ENCODE peak calls at places on chromosome 21, in eight cellular contexts. One of them, this sample, is unnamed.

GRCh38 chr21:40016667-40017066 is 149.4 kb downstream of the PCP4 start:
- DNase-seq in nephron progenitor cell: no peak
- DNase-seq in hepatocyte: no peak
- DNase-seq in AG10803: no peak
- DNase-seq in progenitor cell of endocrine pancreas: no peak
- DNase-seq in endothelial cell: no peak
- DNase-seq in body of pancreas: no peak
- DNase-seq in astrocyte of the spinal cord: no peak
- DNase-seq in this sample: no peak

GRCh38 chr21:16040601-16041000 is 310.8 kb downstream of the USP25 start:
- DNase-seq in endothelial cell: no peak
- DNase-seq in progenitor cell of endocrine pancreas: no peak
- DNase-seq in body of pancreas: no peak
- DNase-seq in astrocyte of the spinal cord: peak; percentile 16
- DNase-seq in hepatocyte: no peak
- DNase-seq in AG10803: no peak
- DNase-seq in nephron progenitor cell: no peak
- DNase-seq in this sample: no peak

GRCh38 chr21:43340491-43341348 is 86.2 kb downstream of the SIK1 start:
- DNase-seq in astrocyte of the spinal cord: peak; percentile 89
- DNase-seq in nephron progenitor cell: no peak
- DNase-seq in progenitor cell of endocrine pancreas: no peak
- DNase-seq in endothelial cell: no peak
- DNase-seq in body of pancreas: no peak
- DNase-seq in hepatocyte: peak; percentile 91
- DNase-seq in AG10803: peak; percentile 76
- DNase-seq in this sample: no peak

GRCh38 chr21:44376606-44377005 is 23.2 kb downstream of the TRPM2 start:
- DNase-seq in AG10803: no peak
- DNase-seq in nephron progenitor cell: no peak
- DNase-seq in hepatocyte: no peak
- DNase-seq in progenitor cell of endocrine pancreas: no peak
- DNase-seq in endothelial cell: no peak
- DNase-seq in astrocyte of the spinal cord: no peak
- DNase-seq in body of pancreas: no peak
- DNase-seq in this sample: no peak

GRCh38 chr21:39083377-39084008 is 99.8 kb downstream of the PSMG1 start:
- DNase-seq in hepatocyte: peak; percentile 68
- DNase-seq in progenitor cell of endocrine pancreas: no peak
- DNase-seq in astrocyte of the spinal cord: no peak
- DNase-seq in body of pancreas: no peak
- DNase-seq in endothelial cell: no peak
- DNase-seq in AG10803: no peak
- DNase-seq in nephron progenitor cell: no peak
- DNase-seq in this sample: no peak

GRCh38 chr21:43884861-43885370 is 19.9 kb downstream of the AGPAT3 start:
- DNase-seq in hepatocyte: no peak
- DNase-seq in body of pancreas: peak; percentile 28
- DNase-seq in progenitor cell of endocrine pancreas: no peak
- DNase-seq in nephron progenitor cell: no peak
- DNase-seq in astrocyte of the spinal cord: no peak
- DNase-seq in endothelial cell: no peak
- DNase-seq in AG10803: no peak
- DNase-seq in this sample: no peak

GRCh38 chr21:40672602-40673001 is 174.4 kb downstream of the DSCAM start:
- DNase-seq in progenitor cell of endocrine pancreas: no peak
- DNase-seq in nephron progenitor cell: no peak
- DNase-seq in AG10803: no peak
- DNase-seq in astrocyte of the spinal cord: no peak
- DNase-seq in hepatocyte: no peak
- DNase-seq in body of pancreas: no peak
- DNase-seq in endothelial cell: no peak
- DNase-seq in this sample: no peak

GRCh38 chr21:15197696-15198095 is 132.9 kb upstream of the NRIP1 start:
- DNase-seq in endothelial cell: no peak
- DNase-seq in nephron progenitor cell: no peak
- DNase-seq in progenitor cell of endocrine pancreas: no peak
- DNase-seq in body of pancreas: no peak
- DNase-seq in AG10803: no peak
- DNase-seq in hepatocyte: no peak
- DNase-seq in astrocyte of the spinal cord: no peak
- DNase-seq in this sample: no peak

GRCh38 chr21:30408782-30409494 is 13.1 kb downstream of the KRTAP13-1 start:
- DNase-seq in hepatocyte: peak; percentile 81
- DNase-seq in astrocyte of the spinal cord: peak; percentile 44
- DNase-seq in progenitor cell of endocrine pancreas: peak; percentile 48
- DNase-seq in nephron progenitor cell: peak; percentile 27
- DNase-seq in AG10803: peak; percentile 22
- DNase-seq in endothelial cell: peak; percentile 49
- DNase-seq in body of pancreas: peak; percentile 93
- DNase-seq in this sample: no peak

GRCh38 chr21:32768530-32768929 is 3.0 kb downstream of the PAXBP1 start:
- DNase-seq in astrocyte of the spinal cord: no peak
- DNase-seq in body of pancreas: no peak
- DNase-seq in progenitor cell of endocrine pancreas: no peak
- DNase-seq in nephron progenitor cell: no peak
- DNase-seq in AG10803: no peak
- DNase-seq in endothelial cell: no peak
- DNase-seq in hepatocyte: no peak
- DNase-seq in this sample: no peak

GRCh38 chr21:37848721-37849490 is 67.4 kb downstream of the KCNJ6 start:
- DNase-seq in nephron progenitor cell: no peak
- DNase-seq in hepatocyte: no peak
- DNase-seq in progenitor cell of endocrine pancreas: no peak
- DNase-seq in astrocyte of the spinal cord: peak; percentile 49
- DNase-seq in endothelial cell: no peak
- DNase-seq in AG10803: peak; percentile 70
- DNase-seq in body of pancreas: no peak
- DNase-seq in this sample: no peak

GRCh38 chr21:44399955-44400790 is 46.8 kb downstream of the TRPM2 start:
- DNase-seq in astrocyte of the spinal cord: no peak
- DNase-seq in progenitor cell of endocrine pancreas: no peak
- DNase-seq in hepatocyte: no peak
- DNase-seq in AG10803: no peak
- DNase-seq in nephron progenitor cell: no peak
- DNase-seq in body of pancreas: no peak
- DNase-seq in endothelial cell: no peak
- DNase-seq in this sample: no peak

GRCh38 chr21:43299441-43300277 is 127.3 kb downstream of the SIK1 start:
- DNase-seq in AG10803: no peak
- DNase-seq in endothelial cell: no peak
- DNase-seq in hepatocyte: no peak
- DNase-seq in astrocyte of the spinal cord: no peak
- DNase-seq in body of pancreas: peak; percentile 29
- DNase-seq in nephron progenitor cell: no peak
- DNase-seq in progenitor cell of endocrine pancreas: no peak
- DNase-seq in this sample: no peak

GRCh38 chr21:15526793-15527192 is 203.0 kb upstream of the USP25 start:
- DNase-seq in astrocyte of the spinal cord: no peak
- DNase-seq in progenitor cell of endocrine pancreas: no peak
- DNase-seq in nephron progenitor cell: no peak
- DNase-seq in hepatocyte: no peak
- DNase-seq in endothelial cell: no peak
- DNase-seq in AG10803: no peak
- DNase-seq in body of pancreas: no peak
- DNase-seq in this sample: no peak

GRCh38 chr21:45695086-45695485 is 51.6 kb downstream of the PCBP3 start:
- DNase-seq in astrocyte of the spinal cord: no peak
- DNase-seq in body of pancreas: no peak
- DNase-seq in AG10803: no peak
- DNase-seq in endothelial cell: peak; percentile 30
- DNase-seq in progenitor cell of endocrine pancreas: no peak
- DNase-seq in nephron progenitor cell: peak; percentile 20
- DNase-seq in hepatocyte: no peak
- DNase-seq in this sample: no peak
- TF ChIP-seq CTCF in astrocyte of the spinal cord: peak; percentile 10
- TF ChIP-seq CTCF in body of pancreas: no peak
- TF ChIP-seq CTCF in AG10803: no peak
- TF ChIP-seq CTCF in endothelial cell: no peak
- TF ChIP-seq CTCF in progenitor cell of endocrine pancreas: peak; percentile 24
- TF ChIP-seq CTCF in nephron progenitor cell: peak; percentile 42
- TF ChIP-seq CTCF in hepatocyte: peak; percentile 11
- TF ChIP-seq CTCF in this sample: no peak

DNA sequence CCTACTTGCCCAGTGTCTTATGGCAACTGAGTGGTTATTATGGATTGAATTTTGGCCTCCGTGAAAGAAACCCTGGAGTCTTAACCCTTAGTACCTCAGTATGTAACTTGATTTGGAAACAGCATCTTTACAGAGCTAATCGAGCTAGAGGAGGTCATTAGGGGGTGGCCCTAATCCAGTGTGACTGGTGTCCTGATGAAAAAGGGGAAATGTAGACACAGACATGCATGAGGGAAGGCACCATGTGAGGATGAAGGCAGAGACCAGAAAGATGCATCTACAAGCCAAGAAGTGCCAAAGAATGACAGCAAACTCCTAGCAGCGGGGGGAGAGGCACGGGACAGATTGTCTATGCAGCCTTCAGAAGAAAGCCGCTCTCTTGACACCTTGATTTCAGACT is 14.7 kb downstream of the DOP1B start:
- DNase-seq in nephron progenitor cell: no peak
- DNase-seq in progenitor cell of endocrine pancreas: no peak
- DNase-seq in AG10803: no peak
- DNase-seq in endothelial cell: no peak
- DNase-seq in body of pancreas: no peak
- DNase-seq in astrocyte of the spinal cord: no peak
- DNase-seq in hepatocyte: no peak
- DNase-seq in this sample: no peak
- TF ChIP-seq CTCF in nephron progenitor cell: no peak
- TF ChIP-seq CTCF in progenitor cell of endocrine pancreas: no peak
- TF ChIP-seq CTCF in AG10803: no peak
- TF ChIP-seq CTCF in endothelial cell: no peak
- TF ChIP-seq CTCF in body of pancreas: no peak
- TF ChIP-seq CTCF in astrocyte of the spinal cord: no peak
- TF ChIP-seq CTCF in hepatocyte: no peak
- TF ChIP-seq CTCF in this sample: no peak

GRCh38 chr21:35711213-35711612 is 349.1 kb downstream of the SETD4 start:
- DNase-seq in AG10803: no peak
- DNase-seq in hepatocyte: no peak
- DNase-seq in nephron progenitor cell: no peak
- DNase-seq in astrocyte of the spinal cord: no peak
- DNase-seq in endothelial cell: no peak
- DNase-seq in body of pancreas: no peak
- DNase-seq in progenitor cell of endocrine pancreas: no peak
- DNase-seq in this sample: no peak
- TF ChIP-seq CTCF in AG10803: no peak
- TF ChIP-seq CTCF in hepatocyte: no peak
- TF ChIP-seq CTCF in nephron progenitor cell: no peak
- TF ChIP-seq CTCF in astrocyte of the spinal cord: no peak
- TF ChIP-seq CTCF in endothelial cell: no peak
- TF ChIP-seq CTCF in body of pancreas: no peak
- TF ChIP-seq CTCF in progenitor cell of endocrine pancreas: no peak
- TF ChIP-seq CTCF in this sample: no peak

GRCh38 chr21:29384608-29385359 is 86.1 kb downstream of the BACH1 start:
- DNase-seq in hepatocyte: no peak
- DNase-seq in AG10803: no peak
- DNase-seq in body of pancreas: no peak
- DNase-seq in astrocyte of the spinal cord: no peak
- DNase-seq in nephron progenitor cell: no peak
- DNase-seq in endothelial cell: no peak
- DNase-seq in progenitor cell of endocrine pancreas: no peak
- DNase-seq in this sample: no peak
- TF ChIP-seq CTCF in hepatocyte: no peak
- TF ChIP-seq CTCF in AG10803: no peak
- TF ChIP-seq CTCF in body of pancreas: no peak
- TF ChIP-seq CTCF in astrocyte of the spinal cord: no peak
- TF ChIP-seq CTCF in nephron progenitor cell: no peak
- TF ChIP-seq CTCF in endothelial cell: no peak
- TF ChIP-seq CTCF in progenitor cell of endocrine pancreas: no peak
- TF ChIP-seq CTCF in this sample: no peak

GRCh38 chr21:42124826-42125570 is 53.9 kb downstream of the UMODL1 start:
- DNase-seq in body of pancreas: no peak
- DNase-seq in astrocyte of the spinal cord: no peak
- DNase-seq in nephron progenitor cell: no peak
- DNase-seq in AG10803: no peak
- DNase-seq in progenitor cell of endocrine pancreas: no peak
- DNase-seq in endothelial cell: no peak
- DNase-seq in hepatocyte: no peak
- DNase-seq in this sample: no peak

GRCh38 chr21:42124081-42124480 is 53.0 kb downstream of the UMODL1 start:
- DNase-seq in endothelial cell: no peak
- DNase-seq in AG10803: no peak
- DNase-seq in progenitor cell of endocrine pancreas: no peak
- DNase-seq in nephron progenitor cell: no peak
- DNase-seq in astrocyte of the spinal cord: no peak
- DNase-seq in hepatocyte: no peak
- DNase-seq in body of pancreas: no peak
- DNase-seq in this sample: no peak

GRCh38 chr21:42123509-42123908 is 52.4 kb downstream of the UMODL1 start:
- DNase-seq in AG10803: no peak
- DNase-seq in nephron progenitor cell: no peak
- DNase-seq in endothelial cell: no peak
- DNase-seq in body of pancreas: no peak
- DNase-seq in progenitor cell of endocrine pancreas: no peak
- DNase-seq in hepatocyte: no peak
- DNase-seq in astrocyte of the spinal cord: no peak
- DNase-seq in this sample: no peak

GRCh38 chr21:42127164-42128125 is 56.3 kb downstream of the UMODL1 start:
- DNase-seq in nephron progenitor cell: no peak
- DNase-seq in body of pancreas: no peak
- DNase-seq in hepatocyte: no peak
- DNase-seq in astrocyte of the spinal cord: no peak
- DNase-seq in endothelial cell: no peak
- DNase-seq in progenitor cell of endocrine pancreas: no peak
- DNase-seq in AG10803: no peak
- DNase-seq in this sample: no peak

GRCh38 chr21:42125571-42126544 is 54.7 kb downstream of the UMODL1 start:
- DNase-seq in AG10803: peak; percentile 69
- DNase-seq in progenitor cell of endocrine pancreas: no peak
- DNase-seq in nephron progenitor cell: no peak
- DNase-seq in hepatocyte: peak; percentile 61
- DNase-seq in endothelial cell: no peak
- DNase-seq in astrocyte of the spinal cord: no peak
- DNase-seq in body of pancreas: peak; percentile 39
- DNase-seq in this sample: no peak
- TF ChIP-seq CTCF in AG10803: peak; percentile 19
- TF ChIP-seq CTCF in progenitor cell of endocrine pancreas: peak; percentile 50
- TF ChIP-seq CTCF in nephron progenitor cell: peak; percentile 17
- TF ChIP-seq CTCF in hepatocyte: peak; percentile 37
- TF ChIP-seq CTCF in endothelial cell: peak; percentile 13
- TF ChIP-seq CTCF in astrocyte of the spinal cord: peak; percentile 9
- TF ChIP-seq CTCF in body of pancreas: peak; percentile 27
- TF ChIP-seq CTCF in this sample: no peak

This sample was measured in GM13976.